ENCODE peak calls at places on chromosomes 16 and 17, in eight cellular contexts. One of them, this sample, is unnamed.
A peak's percentile ranks its signal among the peaks of the same experiment; 100 is the strongest.

GRCh38 chr17:43528319-43528987 is 17.7 kb downstream of the ETV4 start:
- DNase-seq in hepatic stellate cell: no peak
- DNase-seq in EL: no peak
- DNase-seq in stimulated activated CD8-positive, alpha-beta memory T cell treated with anti-CD3 and anti-CD28 coated beads, Interleukin-12 subunit alpha, Interleukin-12 subunit beta, amount 100 ng/mL, for 1 hour: no peak
- DNase-seq in LoVo: no peak
- DNase-seq in stimulated activated CD4-positive, alpha-beta T cell treated with anti-CD3 and anti-CD28 coated beads, Interleukin-1b, Interleukin-23, amount 100 ng/mL, for 24 hours: no peak
- DNase-seq in C1 segment of cervical spinal cord: no peak
- DNase-seq in T-helper 9 cell: no peak
- DNase-seq in this sample: no peak

GRCh38 chr17:80504671-80505413 is 28.4 kb upstream of the NPTX1 start:
- DNase-seq in hepatic stellate cell: peak; percentile 90
- DNase-seq in EL: peak; percentile 81
- DNase-seq in stimulated activated CD8-positive, alpha-beta memory T cell treated with anti-CD3 and anti-CD28 coated beads, Interleukin-12 subunit alpha, Interleukin-12 subunit beta, amount 100 ng/mL, for 1 hour: no peak
- DNase-seq in LoVo: no peak
- DNase-seq in stimulated activated CD4-positive, alpha-beta T cell treated with anti-CD3 and anti-CD28 coated beads, Interleukin-1b, Interleukin-23, amount 100 ng/mL, for 24 hours: no peak
- DNase-seq in C1 segment of cervical spinal cord: no peak
- DNase-seq in T-helper 9 cell: no peak
- DNase-seq in this sample: no peak

GRCh38 chr17:412211-413015 is 59.8 kb upstream of the RPH3AL start:
- DNase-seq in hepatic stellate cell: peak; percentile 66
- DNase-seq in EL: peak; percentile 68
- DNase-seq in stimulated activated CD8-positive, alpha-beta memory T cell treated with anti-CD3 and anti-CD28 coated beads, Interleukin-12 subunit alpha, Interleukin-12 subunit beta, amount 100 ng/mL, for 1 hour: no peak
- DNase-seq in LoVo: peak; percentile 37
- DNase-seq in stimulated activated CD4-positive, alpha-beta T cell treated with anti-CD3 and anti-CD28 coated beads, Interleukin-1b, Interleukin-23, amount 100 ng/mL, for 24 hours: no peak
- DNase-seq in C1 segment of cervical spinal cord: no peak
- DNase-seq in T-helper 9 cell: peak; percentile 51
- DNase-seq in this sample: peak; percentile 21

GRCh38 chr17:42891539-42892152 is 9.0 kb upstream of the G6PC1 start:
- DNase-seq in hepatic stellate cell: peak; percentile 59
- DNase-seq in EL: no peak
- DNase-seq in stimulated activated CD8-positive, alpha-beta memory T cell treated with anti-CD3 and anti-CD28 coated beads, Interleukin-12 subunit alpha, Interleukin-12 subunit beta, amount 100 ng/mL, for 1 hour: no peak
- DNase-seq in LoVo: no peak
- DNase-seq in stimulated activated CD4-positive, alpha-beta T cell treated with anti-CD3 and anti-CD28 coated beads, Interleukin-1b, Interleukin-23, amount 100 ng/mL, for 24 hours: no peak
- DNase-seq in C1 segment of cervical spinal cord: no peak
- DNase-seq in T-helper 9 cell: no peak
- DNase-seq in this sample: no peak

GRCh38 chr16:85381738-85382592 is 231.2 kb upstream of the GSE1 start:
- DNase-seq in hepatic stellate cell: no peak
- DNase-seq in EL: no peak
- DNase-seq in stimulated activated CD8-positive, alpha-beta memory T cell treated with anti-CD3 and anti-CD28 coated beads, Interleukin-12 subunit alpha, Interleukin-12 subunit beta, amount 100 ng/mL, for 1 hour: no peak
- DNase-seq in LoVo: no peak
- DNase-seq in stimulated activated CD4-positive, alpha-beta T cell treated with anti-CD3 and anti-CD28 coated beads, Interleukin-1b, Interleukin-23, amount 100 ng/mL, for 24 hours: no peak
- DNase-seq in C1 segment of cervical spinal cord: no peak
- DNase-seq in T-helper 9 cell: no peak
- DNase-seq in this sample: no peak

GRCh38 chr17:44348234-44348987 is 3.3 kb downstream of the GRN start:
- DNase-seq in hepatic stellate cell: peak; percentile 78
- DNase-seq in EL: peak; percentile 66
- DNase-seq in stimulated activated CD8-positive, alpha-beta memory T cell treated with anti-CD3 and anti-CD28 coated beads, Interleukin-12 subunit alpha, Interleukin-12 subunit beta, amount 100 ng/mL, for 1 hour: no peak
- DNase-seq in LoVo: no peak
- DNase-seq in stimulated activated CD4-positive, alpha-beta T cell treated with anti-CD3 and anti-CD28 coated beads, Interleukin-1b, Interleukin-23, amount 100 ng/mL, for 24 hours: no peak
- DNase-seq in C1 segment of cervical spinal cord: no peak
- DNase-seq in T-helper 9 cell: no peak
- DNase-seq in this sample: no peak

GRCh38 chr17:29151567-29151966 is 28.6 kb downstream of the MYO18A start:
- DNase-seq in hepatic stellate cell: peak; percentile 74
- DNase-seq in EL: peak; percentile 91
- DNase-seq in stimulated activated CD8-positive, alpha-beta memory T cell treated with anti-CD3 and anti-CD28 coated beads, Interleukin-12 subunit alpha, Interleukin-12 subunit beta, amount 100 ng/mL, for 1 hour: no peak
- DNase-seq in LoVo: peak; percentile 79
- DNase-seq in stimulated activated CD4-positive, alpha-beta T cell treated with anti-CD3 and anti-CD28 coated beads, Interleukin-1b, Interleukin-23, amount 100 ng/mL, for 24 hours: no peak
- DNase-seq in C1 segment of cervical spinal cord: no peak
- DNase-seq in T-helper 9 cell: no peak
- DNase-seq in this sample: peak; percentile 70

GRCh38 chr17:60300949-60301348 is 91.0 kb downstream of the USP32 start:
- DNase-seq in hepatic stellate cell: no peak
- DNase-seq in EL: no peak
- DNase-seq in stimulated activated CD8-positive, alpha-beta memory T cell treated with anti-CD3 and anti-CD28 coated beads, Interleukin-12 subunit alpha, Interleukin-12 subunit beta, amount 100 ng/mL, for 1 hour: no peak
- DNase-seq in LoVo: no peak
- DNase-seq in stimulated activated CD4-positive, alpha-beta T cell treated with anti-CD3 and anti-CD28 coated beads, Interleukin-1b, Interleukin-23, amount 100 ng/mL, for 24 hours: no peak
- DNase-seq in C1 segment of cervical spinal cord: no peak
- DNase-seq in T-helper 9 cell: no peak
- DNase-seq in this sample: no peak

GRCh38 chr17:49521521-49522185 is 26.6 kb downstream of the NGFR start:
- DNase-seq in hepatic stellate cell: no peak
- DNase-seq in EL: no peak
- DNase-seq in stimulated activated CD8-positive, alpha-beta memory T cell treated with anti-CD3 and anti-CD28 coated beads, Interleukin-12 subunit alpha, Interleukin-12 subunit beta, amount 100 ng/mL, for 1 hour: no peak
- DNase-seq in LoVo: no peak
- DNase-seq in stimulated activated CD4-positive, alpha-beta T cell treated with anti-CD3 and anti-CD28 coated beads, Interleukin-1b, Interleukin-23, amount 100 ng/mL, for 24 hours: no peak
- DNase-seq in C1 segment of cervical spinal cord: no peak
- DNase-seq in T-helper 9 cell: no peak
- DNase-seq in this sample: no peak

GRCh38 chr17:77332034-77332971 is 191.5 kb downstream of the SEC14L1 start:
- DNase-seq in hepatic stellate cell: no peak
- DNase-seq in EL: no peak
- DNase-seq in stimulated activated CD8-positive, alpha-beta memory T cell treated with anti-CD3 and anti-CD28 coated beads, Interleukin-12 subunit alpha, Interleukin-12 subunit beta, amount 100 ng/mL, for 1 hour: no peak
- DNase-seq in LoVo: no peak
- DNase-seq in stimulated activated CD4-positive, alpha-beta T cell treated with anti-CD3 and anti-CD28 coated beads, Interleukin-1b, Interleukin-23, amount 100 ng/mL, for 24 hours: no peak
- DNase-seq in C1 segment of cervical spinal cord: no peak
- DNase-seq in T-helper 9 cell: peak; percentile 38
- DNase-seq in this sample: no peak

GRCh38 chr16:53717577-53717976 is 13.6 kb downstream of the FTO start:
- DNase-seq in hepatic stellate cell: no peak
- DNase-seq in EL: no peak
- DNase-seq in stimulated activated CD8-positive, alpha-beta memory T cell treated with anti-CD3 and anti-CD28 coated beads, Interleukin-12 subunit alpha, Interleukin-12 subunit beta, amount 100 ng/mL, for 1 hour: no peak
- DNase-seq in LoVo: no peak
- DNase-seq in stimulated activated CD4-positive, alpha-beta T cell treated with anti-CD3 and anti-CD28 coated beads, Interleukin-1b, Interleukin-23, amount 100 ng/mL, for 24 hours: no peak
- DNase-seq in C1 segment of cervical spinal cord: no peak
- DNase-seq in T-helper 9 cell: no peak
- DNase-seq in this sample: no peak

GRCh38 chr17:44310188-44310587 is 1.8 kb downstream of the RUNDC3A start:
- DNase-seq in hepatic stellate cell: no peak
- DNase-seq in EL: no peak
- DNase-seq in stimulated activated CD8-positive, alpha-beta memory T cell treated with anti-CD3 and anti-CD28 coated beads, Interleukin-12 subunit alpha, Interleukin-12 subunit beta, amount 100 ng/mL, for 1 hour: no peak
- DNase-seq in LoVo: no peak
- DNase-seq in stimulated activated CD4-positive, alpha-beta T cell treated with anti-CD3 and anti-CD28 coated beads, Interleukin-1b, Interleukin-23, amount 100 ng/mL, for 24 hours: no peak
- DNase-seq in C1 segment of cervical spinal cord: no peak
- DNase-seq in T-helper 9 cell: no peak
- DNase-seq in this sample: no peak

GRCh38 chr17:78648293-78648692 is 71.1 kb upstream of the DNAH17 start:
- DNase-seq in hepatic stellate cell: no peak
- DNase-seq in EL: no peak
- DNase-seq in stimulated activated CD8-positive, alpha-beta memory T cell treated with anti-CD3 and anti-CD28 coated beads, Interleukin-12 subunit alpha, Interleukin-12 subunit beta, amount 100 ng/mL, for 1 hour: no peak
- DNase-seq in LoVo: no peak
- DNase-seq in stimulated activated CD4-positive, alpha-beta T cell treated with anti-CD3 and anti-CD28 coated beads, Interleukin-1b, Interleukin-23, amount 100 ng/mL, for 24 hours: no peak
- DNase-seq in C1 segment of cervical spinal cord: no peak
- DNase-seq in T-helper 9 cell: no peak
- DNase-seq in this sample: no peak

GRCh38 chr16:54210437-54211081 is 76.0 kb downstream of the IRX3 start:
- DNase-seq in hepatic stellate cell: no peak
- DNase-seq in EL: no peak
- DNase-seq in stimulated activated CD8-positive, alpha-beta memory T cell treated with anti-CD3 and anti-CD28 coated beads, Interleukin-12 subunit alpha, Interleukin-12 subunit beta, amount 100 ng/mL, for 1 hour: no peak
- DNase-seq in LoVo: no peak
- DNase-seq in stimulated activated CD4-positive, alpha-beta T cell treated with anti-CD3 and anti-CD28 coated beads, Interleukin-1b, Interleukin-23, amount 100 ng/mL, for 24 hours: no peak
- DNase-seq in C1 segment of cervical spinal cord: no peak
- DNase-seq in T-helper 9 cell: no peak
- DNase-seq in this sample: no peak

GRCh38 chr16:30887927-30888326 is 6.0 kb downstream of the BCL7C start:
- DNase-seq in hepatic stellate cell: no peak
- DNase-seq in EL: no peak
- DNase-seq in stimulated activated CD8-positive, alpha-beta memory T cell treated with anti-CD3 and anti-CD28 coated beads, Interleukin-12 subunit alpha, Interleukin-12 subunit beta, amount 100 ng/mL, for 1 hour: no peak
- DNase-seq in LoVo: no peak
- DNase-seq in stimulated activated CD4-positive, alpha-beta T cell treated with anti-CD3 and anti-CD28 coated beads, Interleukin-1b, Interleukin-23, amount 100 ng/mL, for 24 hours: no peak
- DNase-seq in C1 segment of cervical spinal cord: no peak
- DNase-seq in T-helper 9 cell: no peak
- DNase-seq in this sample: no peak

GRCh38 chr17:63919311-63919723 is 678 bp upstream of the GH1 start:
- DNase-seq in hepatic stellate cell: peak; percentile 79
- DNase-seq in EL: peak; percentile 69
- DNase-seq in stimulated activated CD8-positive, alpha-beta memory T cell treated with anti-CD3 and anti-CD28 coated beads, Interleukin-12 subunit alpha, Interleukin-12 subunit beta, amount 100 ng/mL, for 1 hour: peak; percentile 59
- DNase-seq in LoVo: peak; percentile 50
- DNase-seq in stimulated activated CD4-positive, alpha-beta T cell treated with anti-CD3 and anti-CD28 coated beads, Interleukin-1b, Interleukin-23, amount 100 ng/mL, for 24 hours: peak; percentile 61
- DNase-seq in C1 segment of cervical spinal cord: no peak
- DNase-seq in T-helper 9 cell: peak; percentile 65
- DNase-seq in this sample: peak; percentile 59

GRCh38 chr16:8543258-8543657 is 47.1 kb downstream of the TMEM114 start:
- DNase-seq in hepatic stellate cell: no peak
- DNase-seq in EL: no peak
- DNase-seq in stimulated activated CD8-positive, alpha-beta memory T cell treated with anti-CD3 and anti-CD28 coated beads, Interleukin-12 subunit alpha, Interleukin-12 subunit beta, amount 100 ng/mL, for 1 hour: no peak
- DNase-seq in LoVo: no peak
- DNase-seq in stimulated activated CD4-positive, alpha-beta T cell treated with anti-CD3 and anti-CD28 coated beads, Interleukin-1b, Interleukin-23, amount 100 ng/mL, for 24 hours: no peak
- DNase-seq in C1 segment of cervical spinal cord: no peak
- DNase-seq in T-helper 9 cell: no peak
- DNase-seq in this sample: no peak

This sample was measured in HCT116.